ENCODE peak calls at places on chromosomes 7 and 10, in ten cellular contexts. A, O, X, B, N, Z, S, P, D and J are unnamed samples.

GRCh38 chr10:484441-484924 is 205.0 kb downstream of the DIP2C start:
- DNase-seq in O (no peak), X (peak; percentile 81), A (no peak), P (peak; percentile 62), N (peak; percentile 9), D (no peak), Z (peak; percentile 16), B (no peak), S (peak; percentile 57), J (no peak)

GRCh38 chr10:112304460-112304859 is 21.3 kb downstream of the TECTB start:
- DNase-seq in Z (no peak), A (no peak), N (peak; percentile 17), P (no peak), D (no peak), X (no peak), B (no peak), S (no peak), O (no peak), J (no peak)

GRCh38 chr10:11145498-11145855 is 127.8 kb downstream of the CELF2 start:
- DNase-seq in P (no peak), B (no peak), N (no peak), X (no peak), Z (no peak), A (no peak), O (no peak), S (peak; percentile 75), D (no peak), J (peak; percentile 35)

GRCh38 chr10:32050145-32050544 is 6.1 kb downstream of the KIF5B start:
- DNase-seq in B (no peak), Z (no peak), S (no peak), P (no peak), D (no peak), N (no peak), O (no peak), A (no peak), X (no peak), J (no peak)

GRCh38 chr7:22350466-22351328 is 6.3 kb downstream of the RAPGEF5 start:
- DNase-seq in A (no peak), S (peak; percentile 75), Z (peak; percentile 43), O (peak; percentile 68), X (no peak), D (no peak), N (peak; percentile 18), P (peak; percentile 54), B (no peak), J (no peak)

GRCh38 chr10:68982389-68982788 is 6.2 kb upstream of the KIFBP start:
- DNase-seq in Z (no peak), A (no peak), X (no peak), S (no peak), O (no peak), P (no peak), B (no peak), N (no peak), D (no peak), J (no peak)

GRCh38 chr7:17706734-17707133 is 233.6 kb downstream of the SNX13 start:
- DNase-seq in B (peak; percentile 51), N (peak; percentile 63), A (no peak), X (no peak), S (peak; percentile 69), O (peak; percentile 66), P (peak; percentile 85), Z (peak; percentile 92), D (peak; percentile 31), J (peak; percentile 43)

GRCh38 chr7:27187158-27187701 is 2.2 kb upstream of the HOXA11 start:
- DNase-seq in P (no peak), D (no peak), O (no peak), B (no peak), X (no peak), Z (no peak), A (no peak), S (no peak), N (no peak), J (no peak)

GRCh38 chr7:83148776-83149175 is 13.9 kb downstream of the PCLO start:
- DNase-seq in X (no peak), A (no peak), Z (no peak), O (peak; percentile 40), S (peak; percentile 23), N (no peak), B (no peak), D (no peak), P (no peak), J (no peak)

GRCh38 chr7:96004598-96004997 is 232.2 kb downstream of the DYNC1I1 start:
- DNase-seq in B (no peak), Z (peak; percentile 86), D (no peak), N (peak; percentile 80), O (no peak), A (no peak), P (no peak), X (no peak), S (no peak), J (no peak)

GRCh38 chr10:14478639-14479038 is 147.9 kb upstream of the FRMD4A start:
- DNase-seq in D (peak; percentile 49), A (peak; percentile 82), B (peak; percentile 86), Z (peak; percentile 79), N (peak; percentile 77), S (peak; percentile 51), O (peak; percentile 73), P (peak; percentile 82), X (peak; percentile 83), J (peak; percentile 33)